ENCODE peak calls at places on chromosomes 11 and 22, in four cellular contexts. C is NCI-H1092 treated with DMSO at 0.1 percent for 48 hours, R is fibroblast of mammary gland, W is kidney. T is an unnamed sample.

GRCh38 chr11:104795511-104796213 is 102.6 kb downstream of the CASP12 start:
- DNase-seq in R (no peak), W (no peak), C (no peak), T (no peak)

GRCh38 chr22:19706661-19707151 is 7.6 kb upstream of the SEPTIN5 start:
- DNase-seq in C (no peak), R (no peak), W (no peak), T (no peak)

GRCh38 chr11:9060700-9061111 is 30.7 kb downstream of the SCUBE2 start:
- DNase-seq in C (no peak), R (peak), W (no peak), T (no peak)

GRCh38 chr11:73229321-73230275 is 11.5 kb downstream of the P2RY2 start:
- DNase-seq in R (no peak), C (no peak), W (no peak), T (no peak)

GRCh38 chr22:31346733-31347250 is 646 bp upstream of the PATZ1 start:
- DNase-seq in C (peak), R (peak), W (peak), T (no peak)

GRCh38 chr22:39607093-39607492 is 36.5 kb downstream of the CACNA1I start:
- DNase-seq in C (no peak), W (no peak), R (no peak), T (no peak)

GRCh38 chr11:46912526-46913150 is 5.7 kb downstream of the LRP4 start:
- DNase-seq in W (no peak), C (peak), R (no peak), T (peak)

GRCh38 chr22:49201046-49201970 is 626.4 kb downstream of the BRD1 start:
- DNase-seq in C (no peak), R (no peak), W (peak), T (no peak)

GRCh38 chr22:49021926-49022815 is 805.5 kb downstream of the BRD1 start:
- DNase-seq in C (no peak), W (peak), R (no peak), T (no peak)

GRCh38 chr11:118169300-118170140 is 6.9 kb downstream of the SCN2B start:
- DNase-seq in W (no peak), C (no peak), R (no peak), T (no peak)

T was measured in NCI-H2107.